ENCODE peak calls at places on chromosomes 1 and 21, in nine cellular contexts. A is midbrain; X is activated CD8-positive, alpha-beta memory T cell treated with anti-CD3 and anti-CD28 coated beads for 4 hours; J is activated CD4-positive, CD25-positive, alpha-beta regulatory T cell; K is psoas muscle; D is ELR; C is CD4-positive, alpha-beta T cell; Z is GM12865; V is activated CD4-positive, alpha-beta T cell treated with anti-CD3 and anti-CD28 coated beads, Interleukin-2, amount 10 ng/mL, durations not matched to agents 7 days and 5 days. S is an unnamed sample.

GRCh38 chr1:3068400-3069361 is at the start of gene PRDM16:
- DNase-seq in A (no peak), X (no peak), J (no peak), K (peak), D (peak), C (no peak), Z (peak), V (peak), S (peak)

GRCh38 chr1:15129944-15130343 is 23.6 kb upstream of the TMEM51 start:
- DNase-seq in A (no peak), X (no peak), J (no peak), K (no peak), D (no peak), C (no peak), Z (no peak), V (no peak), S (no peak)

GRCh38 chr21:14383596-14384210 is 757 bp upstream of the HSPA13 start:
- DNase-seq in A (peak), X (no peak), J (no peak), K (no peak), D (peak), C (no peak), Z (peak), V (no peak), S (no peak)

GRCh38 chr1:168758503-168758902 is 29.5 kb upstream of the DPT start:
- DNase-seq in A (no peak), X (no peak), J (no peak), K (no peak), D (no peak), C (no peak), Z (no peak), V (no peak), S (no peak)

GRCh38 chr1:180967558-180967957 is 54.9 kb downstream of the KIAA1614 start:
- DNase-seq in A (no peak), X (no peak), J (no peak), K (no peak), D (no peak), C (no peak), Z (no peak), V (no peak), S (no peak)

GRCh38 chr1:232131715-232132391 is 498.1 kb downstream of the SIPA1L2 start:
- DNase-seq in A (no peak), X (no peak), J (no peak), K (no peak), D (no peak), C (no peak), Z (no peak), V (no peak), S (peak)

GRCh38 chr1:212482006-212482351 is 49.3 kb downstream of the NENF start:
- DNase-seq in A (no peak), X (no peak), J (no peak), K (no peak), D (no peak), C (no peak), Z (no peak), V (no peak), S (no peak)

GRCh38 chr1:234848972-234849641 is 239.1 kb upstream of the IRF2BP2 start:
- DNase-seq in A (no peak), X (no peak), J (no peak), K (no peak), D (peak), C (no peak), Z (no peak), V (no peak), S (no peak)

GRCh38 chr1:93021539-93022134 is 57.4 kb upstream of the MTF2 start:
- DNase-seq in A (peak), X (no peak), J (no peak), K (no peak), D (peak), C (no peak), Z (peak), V (peak), S (peak)

GRCh38 chr1:183137782-183138181 is 48.3 kb upstream of the LAMC2 start:
- DNase-seq in A (no peak), X (no peak), J (no peak), K (no peak), D (no peak), C (no peak), Z (no peak), V (no peak), S (no peak)

GRCh38 chr1:111754964-111755320 is 759 bp upstream of the DDX20 start:
- DNase-seq in A (peak), X (no peak), J (no peak), K (peak), D (peak), C (no peak), Z (peak), V (peak), S (peak)

GRCh38 chr1:180951186-180951745 is 38.6 kb downstream of the KIAA1614 start:
- DNase-seq in A (no peak), X (no peak), J (no peak), K (no peak), D (no peak), C (no peak), Z (no peak), V (no peak), S (no peak)

GRCh38 chr1:174153085-174153824 is 6.1 kb upstream of the RABGAP1L start:
- DNase-seq in A (no peak), X (no peak), J (no peak), K (no peak), D (peak), C (no peak), Z (peak), V (no peak), S (no peak)

GRCh38 chr1:100713636-100714035 is 5.9 kb upstream of the VCAM1 start:
- DNase-seq in A (no peak), X (no peak), J (no peak), K (no peak), D (no peak), C (no peak), Z (no peak), V (no peak), S (no peak)

GRCh38 chr1:207088731-207089626 is at the start of gene C4BPB:
- DNase-seq in A (no peak), X (no peak), J (no peak), K (no peak), D (no peak), C (no peak), Z (no peak), V (peak), S (peak)

GRCh38 chr1:116569776-116570357 is 959 bp downstream of the CD58 start:
- DNase-seq in A (no peak), X (peak), J (no peak), K (peak), D (no peak), C (peak), Z (peak), V (peak), S (no peak)

GRCh38 chr1:233362743-233363142 is 35.2 kb downstream of the MAP3K21 start:
- DNase-seq in A (no peak), X (no peak), J (no peak), K (no peak), D (no peak), C (no peak), Z (no peak), V (no peak), S (no peak)

GRCh38 chr1:35851175-35851869 is 31.7 kb upstream of the AGO1 start:
- DNase-seq in A (peak), X (no peak), J (no peak), K (no peak), D (no peak), C (no peak), Z (no peak), V (no peak), S (no peak)

GRCh38 chr1:177228721-177229088 is 57.9 kb downstream of the BRINP2 start:
- DNase-seq in A (no peak), X (no peak), J (no peak), K (no peak), D (peak), C (no peak), Z (no peak), V (no peak), S (no peak)

GRCh38 chr1:70429219-70429618 is 18.2 kb downstream of the CTH start:
- DNase-seq in A (no peak), X (no peak), J (no peak), K (no peak), D (peak), C (no peak), Z (no peak), V (no peak), S (no peak)

GRCh38 chr1:223846668-223847007 is 891 bp upstream of the TP53BP2 start:
- DNase-seq in A (peak), X (no peak), J (no peak), K (no peak), D (peak), C (no peak), Z (no peak), V (no peak), S (peak)

GRCh38 chr1:194369622-194370021 is 1183.2 kb upstream of the B3GALT2 start:
- DNase-seq in A (no peak), X (no peak), J (no peak), K (no peak), D (no peak), C (no peak), Z (no peak), V (no peak), S (no peak)

GRCh38 chr1:185650602-185651230 is 83.5 kb upstream of the HMCN1 start:
- DNase-seq in A (no peak), X (no peak), J (no peak), K (no peak), D (no peak), C (no peak), Z (no peak), V (no peak), S (no peak)

GRCh38 chr1:193060938-193061337 is 1.5 kb downstream of the RO60 start:
- DNase-seq in A (no peak), X (no peak), J (no peak), K (no peak), D (peak), C (no peak), Z (peak), V (no peak), S (no peak)

GRCh38 chr1:248823517-248824001 is 2.2 kb downstream of the SH3BP5L start:
- DNase-seq in A (no peak), X (no peak), J (no peak), K (no peak), D (peak), C (no peak), Z (no peak), V (no peak), S (peak)

GRCh38 chr1:177954076-177954475 is 15.8 kb downstream of the SEC16B start:
- DNase-seq in A (no peak), X (no peak), J (no peak), K (no peak), D (no peak), C (no peak), Z (no peak), V (no peak), S (no peak)

GRCh38 chr1:175591083-175591743 is 152.2 kb downstream of the TNR start:
- DNase-seq in A (no peak), X (no peak), J (no peak), K (no peak), D (no peak), C (no peak), Z (no peak), V (no peak), S (peak)